ENCODE peak calls at places on chromosomes 13 and 19, in eight cellular contexts. E is fibroblast of the conjunctiva; P is NCI-H526; I is posterior vena cava; Z is CD8-positive, alpha-beta memory T cell; H is stimulated activated CD4-positive, alpha-beta T cell treated with anti-CD3 and anti-CD28 coated beads, Interleukin-1b, Interleukin-23, amount 100 ng/mL, for 1 hour; O is fibroblast of lung; W is brain microvascular endothelial cell. V is an unnamed sample.

GRCh38 chr13:78689011-78689410 is 30.1 kb upstream of the OBI1 start:
- DNase-seq in P (no peak), Z (no peak), E (no peak), I (no peak), W (no peak), O (peak; percentile 12), H (no peak), V (no peak)

GRCh38 chr19:48661746-48662145 is 11.1 kb downstream of the NTN5 start:
- DNase-seq in O (no peak), Z (no peak), P (no peak), H (no peak), W (no peak), E (no peak), I (no peak), V (no peak)

GRCh38 chr13:100334209-100334608 is 245.3 kb downstream of the PCCA start:
- DNase-seq in E (no peak), H (no peak), Z (no peak), W (no peak), P (no peak), I (no peak), O (no peak), V (no peak)

GRCh38 chr13:97018029-97018819 is 23.9 kb upstream of the OXGR1 start:
- DNase-seq in H (no peak), P (peak; percentile 75), I (no peak), Z (peak; percentile 8), O (peak; percentile 75), W (peak; percentile 66), E (peak; percentile 56), V (peak; percentile 60)

GRCh38 chr19:37220383-37220782 is 2.4 kb downstream of the ZNF383 start:
- DNase-seq in P (no peak), O (no peak), I (no peak), Z (no peak), E (no peak), W (no peak), H (no peak), V (no peak)

GRCh38 chr19:51598159-51598915 is 27.3 kb downstream of the ZNF175 start:
- DNase-seq in H (no peak), Z (no peak), I (no peak), E (no peak), P (no peak), O (no peak), W (no peak), V (no peak)

GRCh38 chr13:38821753-38822551 is 135.1 kb downstream of the FREM2 start:
- DNase-seq in W (no peak), I (no peak), H (no peak), P (no peak), E (no peak), O (no peak), Z (no peak), V (peak; percentile 98)

GRCh38 chr19:8438236-8438635 is 6.5 kb upstream of the HNRNPM start:
- DNase-seq in Z (no peak), H (no peak), O (no peak), P (no peak), E (no peak), I (peak; percentile 68), W (no peak), V (no peak)

GRCh38 chr13:93522486-93522885 is 295.9 kb downstream of the GPC6 start:
- DNase-seq in Z (no peak), P (peak; percentile 75), H (no peak), E (no peak), W (peak; percentile 20), O (no peak), I (no peak), V (no peak)

GRCh38 chr19:53824134-53824611 is at the start of gene NLRP12:
- DNase-seq in I (no peak), Z (no peak), E (no peak), O (no peak), P (no peak), H (no peak), W (no peak), V (no peak)

GRCh38 chr13:28471408-28471807 is 23.5 kb downstream of the FLT1 start:
- DNase-seq in W (no peak), P (peak; percentile 15), Z (no peak), E (no peak), I (no peak), O (no peak), H (no peak), V (no peak)

GRCh38 chr13:25415196-25415595 is 43.4 kb downstream of the ATP8A2 start:
- DNase-seq in Z (no peak), W (no peak), O (no peak), P (no peak), E (no peak), I (no peak), H (no peak), V (no peak)

GRCh38 chr19:32022946-32023832 is 322.2 kb upstream of the ZNF507 start:
- DNase-seq in Z (no peak), E (no peak), W (no peak), H (no peak), P (no peak), O (no peak), I (no peak), V (no peak)

GRCh38 chr19:40035996-40036395 is 20.0 kb downstream of the ZNF780B start:
- DNase-seq in O (peak; percentile 6), W (no peak), E (no peak), I (no peak), P (no peak), Z (no peak), H (no peak), V (no peak)

GRCh38 chr19:17536957-17537356 is 18.5 kb upstream of the COLGALT1 start:
- DNase-seq in Z (no peak), O (no peak), H (no peak), W (no peak), P (no peak), I (no peak), E (no peak), V (no peak)

GRCh38 chr19:43735957-43736356 is 18.8 kb downstream of the SMG9 start:
- DNase-seq in Z (no peak), O (no peak), H (no peak), I (no peak), P (no peak), E (no peak), W (peak; percentile 38), V (no peak)

GRCh38 chr13:48429036-48429435 is 16.1 kb upstream of the LPAR6 start:
- DNase-seq in P (no peak), I (no peak), W (no peak), Z (no peak), O (no peak), E (no peak), H (no peak), V (no peak)

GRCh38 chr19:42143341-42144234 is 11.3 kb upstream of the POU2F2 start:
- DNase-seq in H (no peak), Z (no peak), I (no peak), P (no peak), W (no peak), E (no peak), O (peak; percentile 37), V (no peak)

GRCh38 chr19:40366697-40367561 is 18.4 kb downstream of the PLD3 start:
- DNase-seq in W (peak; percentile 13), I (no peak), H (no peak), Z (no peak), O (peak; percentile 22), E (peak; percentile 3), P (no peak), V (no peak)

GRCh38 chr13:61765940-61766666 is 350.5 kb upstream of the PCDH20 start:
- DNase-seq in E (no peak), H (no peak), I (no peak), Z (no peak), P (no peak), W (no peak), O (no peak), V (no peak)

GRCh38 chr19:1847684-1848398 is 442 bp downstream of the REXO1 start:
- DNase-seq in Z (peak; percentile 26), H (no peak), I (peak; percentile 91), W (peak; percentile 56), P (no peak), O (peak; percentile 37), E (peak; percentile 20), V (no peak)

GRCh38 chr19:58558066-58558622 is at the start of gene UBE2M:
- DNase-seq in P (no peak), Z (peak; percentile 51), O (no peak), E (no peak), I (peak; percentile 91), H (no peak), W (no peak), V (no peak)

GRCh38 chr19:39297931-39298634 is 1.9 kb downstream of the IFNL1 start:
- DNase-seq in E (no peak), H (no peak), I (no peak), O (no peak), P (no peak), W (no peak), Z (peak; percentile 61), V (no peak)

GRCh38 chr13:41216160-41216559 is 21.8 kb upstream of the KBTBD7 start:
- DNase-seq in P (no peak), W (no peak), Z (no peak), I (no peak), E (peak; percentile 21), H (no peak), O (peak; percentile 79), V (peak; percentile 80)

GRCh38 chr13:43270043-43270830 is 246.9 kb downstream of the DNAJC15 start:
- DNase-seq in Z (no peak), W (no peak), P (no peak), H (no peak), I (no peak), O (peak; percentile 46), E (no peak), V (no peak)

GRCh38 chr19:38039966-38040365 is 133.0 kb downstream of the SIPA1L3 start:
- DNase-seq in P (no peak), W (peak; percentile 97), O (peak; percentile 75), E (no peak), Z (no peak), H (no peak), I (no peak), V (no peak)

GRCh38 chr19:2867025-2867991 is at the start of gene ZNF556:
- DNase-seq in W (no peak), O (no peak), P (peak; percentile 79), Z (no peak), I (no peak), E (no peak), H (no peak), V (no peak)

GRCh38 chr13:24851546-24851945 is 87.6 kb downstream of the RNF17 start:
- DNase-seq in H (no peak), Z (no peak), I (no peak), P (no peak), E (no peak), W (no peak), O (peak; percentile 82), V (no peak)

GRCh38 chr19:23822735-23823134 is 64.0 kb upstream of the ZNF681 start:
- DNase-seq in Z (no peak), W (no peak), E (no peak), I (no peak), H (no peak), O (no peak), P (no peak), V (no peak)

GRCh38 chr13:109687559-109688448 is 98.6 kb downstream of the IRS2 start:
- DNase-seq in I (no peak), O (no peak), W (no peak), E (no peak), Z (no peak), P (no peak), H (no peak), V (no peak)

GRCh38 chr13:54637377-54637776 is 1608.8 kb downstream of the OLFM4 start:
- DNase-seq in W (peak; percentile 4), Z (no peak), H (no peak), I (no peak), O (peak; percentile 7), P (no peak), E (no peak), V (no peak)

GRCh38 chr19:47239610-47240296 is 8.8 kb upstream of the BBC3 start:
- DNase-seq in E (no peak), P (no peak), H (no peak), I (no peak), O (peak; percentile 37), Z (peak; percentile 78), W (no peak), V (no peak)

GRCh38 chr13:99018418-99019180 is 40.7 kb upstream of the DOCK9 start:
- DNase-seq in I (no peak), H (no peak), Z (no peak), W (no peak), E (peak; percentile 73), O (peak; percentile 79), P (no peak), V (no peak)

GRCh38 chr19:13079542-13079986 is 23.1 kb downstream of the LYL1 start:
- DNase-seq in H (no peak), E (peak; percentile 90), P (no peak), I (no peak), Z (no peak), W (no peak), O (peak; percentile 80), V (no peak)

V was measured in foreskin melanocyte.